ENCODE peak calls at places on chromosomes 11 and 22, in six cellular contexts. N is HEK293T, L is IMR-90, H is K562, T is GM12878, J is HepG2. O is an unnamed sample.

GRCh38 chr11:30468881-30469280 is 117.3 kb downstream of the MPPED2 start:
- DNase-seq in N (no peak), L (no peak), H (no peak), T (no peak), J (no peak), O (no peak)

GRCh38 chr11:93623179-93623578 is 38.3 kb upstream of the CEP295 start:
- DNase-seq in N (no peak), L (no peak), H (no peak), T (peak), J (no peak), O (no peak)

GRCh38 chr11:17401841-17402240 is 13.4 kb upstream of the KCNJ11 start:
- DNase-seq in N (no peak), L (no peak), H (no peak), T (no peak), J (no peak), O (no peak)

GRCh38 chr11:73350908-73351636 is 25.1 kb upstream of the RELT start:
- DNase-seq in N (peak), L (peak), H (peak), T (no peak), J (peak), O (peak)

GRCh38 chr22:40055143-40055926 is 60.6 kb downstream of the FAM83F start:
- DNase-seq in N (no peak), L (no peak), H (peak), T (peak), J (no peak), O (no peak)

GRCh38 chr11:536841-537621 is at the start of gene LRRC56:
- DNase-seq in N (no peak), L (peak), H (peak), T (peak), J (peak), O (peak)

GRCh38 chr11:69310934-69311766 is 17.2 kb downstream of the MYEOV start:
- DNase-seq in N (no peak), L (no peak), H (no peak), T (peak), J (no peak), O (no peak)

GRCh38 chr11:66920978-66921784 is 37.0 kb downstream of the PC start:
- DNase-seq in N (no peak), L (no peak), H (peak), T (no peak), J (no peak), O (no peak)

GRCh38 chr11:117217141-117217609 is 14.7 kb downstream of the PCSK7 start:
- DNase-seq in N (no peak), L (peak), H (no peak), T (no peak), J (no peak), O (no peak)

GRCh38 chr11:64202992-64203391 is 3.5 kb upstream of the FERMT3 start:
- DNase-seq in N (no peak), L (no peak), H (no peak), T (no peak), J (no peak), O (no peak)
- TF ChIP-seq BHLHE40 in N (no peak), L (no peak), H (no peak), T (no peak), J (no peak), O (no peak)

GRCh38 chr11:38577769-38578168 is 1979.7 kb upstream of the RAG2 start:
- DNase-seq in N (no peak), L (no peak), H (no peak), T (no peak), J (no peak), O (no peak)

GRCh38 chr11:38582756-38583155 is 1984.7 kb upstream of the RAG2 start:
- DNase-seq in N (no peak), L (no peak), H (no peak), T (no peak), J (no peak), O (no peak)

GRCh38 chr11:38582151-38582550 is 1984.1 kb upstream of the RAG2 start:
- DNase-seq in N (no peak), L (no peak), H (no peak), T (no peak), J (no peak), O (no peak)
- TF ChIP-seq BHLHE40 in N (no peak), L (no peak), H (no peak), T (no peak), J (no peak), O (no peak)

GRCh38 chr11:35905901-35906661 is 37.8 kb upstream of the LDLRAD3 start:
- DNase-seq in N (no peak), L (peak), H (no peak), T (no peak), J (no peak), O (no peak)
- TF ChIP-seq BHLHE40 in N (no peak), L (no peak), H (no peak), T (no peak), J (no peak), O (no peak)

GRCh38 chr11:65912840-65913239 is 6.0 kb downstream of the C11orf68 start:
- DNase-seq in N (no peak), L (peak), H (no peak), T (no peak), J (no peak), O (peak)
- TF ChIP-seq BHLHE40 in N (no peak), L (no peak), H (no peak), T (no peak), J (no peak), O (no peak)

GRCh38 chr11:48116843-48117242 is 99.8 kb upstream of the OR4B1 start:
- DNase-seq in N (no peak), L (no peak), H (peak), T (no peak), J (peak), O (peak)
- TF ChIP-seq BHLHE40 in N (no peak), L (no peak), H (no peak), T (no peak), J (no peak), O (no peak)

GRCh38 chr22:24304067-24304675 is 33.5 kb downstream of the SPECC1L start:
- DNase-seq in N (no peak), L (no peak), H (no peak), T (no peak), J (no peak), O (no peak)

GRCh38 chr22:24302591-24302990 is 32.0 kb downstream of the SPECC1L start:
- DNase-seq in N (no peak), L (no peak), H (no peak), T (no peak), J (peak), O (no peak)

GRCh38 chr22:24310969-24311368 is 40.3 kb downstream of the SPECC1L start:
- DNase-seq in N (no peak), L (no peak), H (no peak), T (no peak), J (no peak), O (no peak)

GRCh38 chr22:24303007-24303406 is 32.4 kb downstream of the SPECC1L start:
- DNase-seq in N (no peak), L (no peak), H (no peak), T (no peak), J (no peak), O (no peak)

DNA sequence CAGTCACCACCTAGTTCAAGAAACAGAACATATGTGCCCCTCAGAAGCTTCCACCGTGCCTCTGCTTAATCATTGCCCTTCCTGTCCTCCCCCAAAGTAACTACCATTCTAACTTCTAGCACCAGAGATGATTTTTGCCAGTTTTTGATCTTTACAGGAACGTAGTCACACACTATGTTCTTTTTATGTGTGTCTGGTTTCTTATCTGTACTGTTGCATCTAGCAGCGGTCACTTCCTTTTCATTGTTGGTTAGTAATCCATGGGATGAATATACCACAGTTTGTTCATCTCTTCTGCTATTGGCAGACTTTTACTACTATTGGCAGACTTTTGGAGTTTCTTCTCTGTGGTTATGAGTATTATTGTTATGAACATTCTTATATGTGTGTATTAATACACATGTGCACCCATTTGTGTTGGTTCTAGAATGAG is 34.6 kb downstream of the SPECC1L start:
- DNase-seq in N (no peak), L (peak), H (no peak), T (no peak), J (no peak), O (no peak)
- TF ChIP-seq BHLHE40 in N (no peak), L (no peak), H (no peak), T (no peak), J (no peak), O (no peak)

DNA sequence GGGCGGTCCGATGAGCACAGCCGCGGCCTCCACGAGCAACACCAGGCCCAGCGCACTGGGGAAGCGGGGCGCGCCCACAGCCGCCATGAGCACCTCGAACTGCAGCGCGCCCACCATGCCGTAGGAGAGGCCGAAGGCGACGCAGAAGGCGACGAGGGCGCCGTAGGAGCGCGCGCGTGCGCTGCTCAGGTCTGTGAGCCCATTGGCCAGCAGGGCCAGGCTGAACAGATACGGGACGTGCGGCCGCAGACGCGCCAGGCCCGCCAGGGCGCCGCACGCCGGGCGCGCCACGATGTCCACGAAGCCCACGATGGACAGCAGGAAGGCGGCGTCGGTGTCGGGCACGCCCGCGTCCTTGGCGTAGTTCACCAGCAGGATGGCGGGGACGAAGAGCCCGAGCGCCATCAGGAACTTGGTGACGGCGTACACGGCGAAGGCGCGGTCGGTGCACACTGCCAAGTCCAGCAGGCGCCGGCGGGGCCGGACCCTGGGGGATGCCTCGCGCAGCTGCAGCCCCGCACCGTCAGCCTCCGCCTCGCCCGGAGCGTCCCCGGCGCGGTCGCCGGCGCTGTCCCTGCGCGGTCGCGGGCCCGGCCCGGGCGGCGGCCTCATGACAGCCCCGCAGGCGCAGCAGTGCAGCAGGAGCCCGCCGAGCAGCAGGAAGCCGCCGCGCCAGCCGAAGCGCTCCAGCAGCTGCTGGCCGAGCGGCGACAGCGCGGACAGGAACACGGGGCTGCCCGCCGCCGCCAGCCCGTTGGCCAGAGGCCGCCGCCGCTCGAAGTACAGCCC is 2.9 kb downstream of the SLC16A8 start:
- DNase-seq in N (no peak), L (peak), H (no peak), T (no peak), J (no peak), O (no peak)
- TF ChIP-seq BHLHE40 in N (no peak), L (no peak), H (no peak), T (no peak), J (no peak), O (no peak)

GRCh38 chr11:64868904-64869570 is 9.4 kb downstream of the EHD1 start:
- DNase-seq in N (no peak), L (peak), H (no peak), T (no peak), J (no peak), O (peak)
- TF ChIP-seq BHLHE40 in N (no peak), L (peak), H (no peak), T (no peak), J (no peak), O (no peak)

O was measured in A549.